ENCODE peak calls at places on chromosomes 11 and 22, in eight cellular contexts. G, W, Y, D, X, R, O and Z are unnamed samples. For H3K4me1 and H3K9me3, the result is how much of the 10 kb centered on the place peaks cover.

GRCh38 chr11:75090778-75091177 is 5.9 kb downstream of the OR2AT4 start:
- DNase-seq in G (no peak), W (no peak), Y (no peak), D (no peak), X (no peak), R (no peak), O (no peak), Z (no peak)

GRCh38 chr11:9574806-9575530 is 1.5 kb downstream of the WEE1 start:
- DNase-seq in G (peak), W (peak), Y (peak), D (no peak), X (peak), R (peak), O (peak), Z (peak)

GRCh38 chr11:58152776-58153175 is 27.4 kb upstream of the OR9I1 start:
- DNase-seq in G (no peak), W (no peak), Y (no peak), D (no peak), X (no peak), R (no peak), O (no peak), Z (no peak)

GRCh38 chr11:62324738-62325556 is 12.3 kb upstream of the ASRGL1 start:
- DNase-seq in G (peak), W (peak), Y (peak), D (peak), X (peak), R (peak), O (peak), Z (peak)

GRCh38 chr11:118415051-118415738 is 13.8 kb downstream of the ATP5MG start:
- DNase-seq in G (no peak), W (no peak), Y (no peak), D (no peak), X (no peak), R (no peak), O (no peak), Z (no peak)

GRCh38 chr11:111450480-111451320 is 61.5 kb downstream of the BTG4 start:
- DNase-seq in G (no peak), W (no peak), Y (no peak), D (no peak), X (no peak), R (no peak), O (peak), Z (no peak)

GRCh38 chr11:118605116-118605867 is 2.1 kb upstream of the PHLDB1 start:
- DNase-seq in G (peak), W (peak), Y (no peak), D (no peak), X (peak), R (peak), O (peak), Z (no peak)

GRCh38 chr11:64165482-64165841 is 451 bp downstream of the MACROD1 start:
- DNase-seq in G (no peak), W (peak), Y (no peak), D (no peak), X (peak), R (no peak), O (no peak), Z (no peak)

GRCh38 chr22:49404020-49404419 is 423.7 kb downstream of the BRD1 start:
- DNase-seq in G (peak), W (no peak), Y (no peak), D (no peak), X (no peak), R (peak), O (no peak), Z (no peak)

GRCh38 chr22:49235463-49236300 is 592.0 kb downstream of the BRD1 start:
- DNase-seq in G (peak), W (peak), Y (no peak), D (no peak), X (no peak), R (peak), O (no peak), Z (no peak)

GRCh38 chr11:64268687-64269379 is 15.6 kb downstream of the BAD start:
- DNase-seq in G (peak), W (peak), Y (no peak), D (no peak), X (peak), R (peak), O (peak), Z (peak)

GRCh38 chr11:86811637-86812321 is 11.4 kb downstream of the PRSS23 start:
- DNase-seq in G (peak), W (no peak), Y (peak), D (no peak), X (peak), R (no peak), O (peak), Z (no peak)

GRCh38 chr11:66559141-66559861 is 9.1 kb downstream of the CTSF start:
- DNase-seq in G (no peak), W (peak), Y (no peak), D (no peak), X (peak), R (peak), O (no peak), Z (no peak)

GRCh38 chr11:118625976-118626375 is 18.6 kb downstream of the PHLDB1 start:
- DNase-seq in G (peak), W (no peak), Y (no peak), D (no peak), X (no peak), R (peak), O (no peak), Z (no peak)

GRCh38 chr22:28478564-28478963 is 201.1 kb downstream of the TTC28 start:
- DNase-seq in G (no peak), W (no peak), Y (no peak), D (no peak), X (no peak), R (no peak), O (no peak), Z (no peak)

GRCh38 chr11:115503886-115504278 is 333 bp downstream of the CADM1 start:
- DNase-seq in G (no peak), W (no peak), Y (no peak), D (no peak), X (no peak), R (no peak), O (no peak), Z (no peak)

GRCh38 chr11:213111-213510 is 5.6 kb downstream of the RIC8A start:
- DNase-seq in G (no peak), W (no peak), Y (no peak), D (no peak), X (no peak), R (no peak), O (no peak), Z (no peak)

GRCh38 chr11:113549611-113550061 is 74.4 kb upstream of the DRD2 start:
- DNase-seq in G (no peak), W (no peak), Y (no peak), D (no peak), X (peak), R (no peak), O (no peak), Z (no peak)

GRCh38 chr22:46010177-46010867 is 33.4 kb upstream of the WNT7B start:
- DNase-seq in G (no peak), W (no peak), Y (no peak), D (no peak), X (peak), R (no peak), O (peak), Z (no peak)

GRCh38 chr22:49735411-49736311 is 92.0 kb downstream of the BRD1 start:
- DNase-seq in G (peak), W (no peak), Y (no peak), D (peak), X (peak), R (no peak), O (no peak), Z (peak)

GRCh38 chr11:24386551-24387404 is 110.1 kb upstream of the LUZP2 start:
- DNase-seq in G (peak), W (no peak), Y (no peak), D (no peak), X (peak), R (no peak), O (peak), Z (peak)

GRCh38 chr11:93567406-93567819 is 24.2 kb upstream of the SMCO4 start:
- DNase-seq in G (no peak), W (peak), Y (no peak), D (no peak), X (peak), R (peak), O (no peak), Z (no peak)

GRCh38 chr22:46737105-46737975 is 712 bp downstream of the CERK start:
- DNase-seq in G (peak), W (peak), Y (no peak), D (no peak), X (peak), R (peak), O (peak), Z (no peak)

GRCh38 chr22:42644422-42645340 is 4.3 kb upstream of the ATP5MGL start:
- DNase-seq in G (peak), W (peak), Y (no peak), D (no peak), X (peak), R (peak), O (no peak), Z (no peak)

GRCh38 chr11:17845431-17845881 is 110.9 kb downstream of the KCNC1 start:
- DNase-seq in G (no peak), W (no peak), Y (no peak), D (no peak), X (peak), R (no peak), O (peak), Z (no peak)

GRCh38 chr11:60872124-60872951 is 5.0 kb downstream of the ZP1 start:
- DNase-seq in G (no peak), W (peak), Y (no peak), D (no peak), X (peak), R (no peak), O (peak), Z (no peak)

GRCh38 chr11:73971175-73971719 is 11.4 kb downstream of the UCP2 start:
- DNase-seq in G (no peak), W (no peak), Y (no peak), D (no peak), X (no peak), R (peak), O (no peak), Z (no peak)

GRCh38 chr11:69497221-69497787 is 15.8 kb downstream of the LINC01488 start:
- DNase-seq in G (no peak), W (peak), Y (peak), D (peak), X (peak), R (peak), O (peak), Z (peak)

GRCh38 chr11:132838621-132839020 is 693.7 kb downstream of the OPCML start:
- DNase-seq in G (no peak), W (no peak), Y (no peak), D (no peak), X (peak), R (no peak), O (peak), Z (no peak)

GRCh38 chr11:70233034-70233433 is 29.9 kb downstream of the FADD start:
- DNase-seq in G (no peak), W (no peak), Y (no peak), D (no peak), X (no peak), R (no peak), O (no peak), Z (no peak)

GRCh38 chr11:67633758-67634365 is 4.1 kb upstream of the NUDT8 start:
- DNase-seq in G (peak), W (no peak), Y (no peak), D (no peak), X (no peak), R (no peak), O (no peak), Z (no peak)

GRCh38 chr22:43747877-43748276 is 64.2 kb downstream of the EFCAB6 start:
- DNase-seq in G (no peak), W (no peak), Y (no peak), D (no peak), X (no peak), R (no peak), O (no peak), Z (no peak)

GRCh38 chr22:23184764-23185113 is 4.4 kb downstream of the BCR start:
- DNase-seq in G (no peak), W (no peak), Y (no peak), D (no peak), X (no peak), R (no peak), O (no peak), Z (no peak)

GRCh38 chr11:68189888-68190287 is 23.2 kb downstream of the KMT5B start:
- DNase-seq in G (no peak), W (no peak), Y (no peak), D (no peak), X (no peak), R (no peak), O (no peak), Z (no peak)

GRCh38 chr11:130831506-130832385 is 84.5 kb downstream of the SNX19 start:
- DNase-seq in G (peak), W (no peak), Y (no peak), D (no peak), X (no peak), R (no peak), O (peak), Z (no peak)

GRCh38 chr11:130830563-130830950 is 85.7 kb downstream of the SNX19 start:
- DNase-seq in G (no peak), W (no peak), Y (no peak), D (no peak), X (no peak), R (no peak), O (no peak), Z (no peak)

GRCh38 chr11:130828741-130829140 is 87.5 kb downstream of the SNX19 start:
- DNase-seq in G (no peak), W (no peak), Y (no peak), D (no peak), X (no peak), R (no peak), O (no peak), Z (no peak)

GRCh38 chr11:130827697-130828377 is 88.4 kb downstream of the SNX19 start:
- DNase-seq in G (peak), W (peak), Y (peak), D (peak), X (peak), R (peak), O (peak), Z (no peak)

DNA sequence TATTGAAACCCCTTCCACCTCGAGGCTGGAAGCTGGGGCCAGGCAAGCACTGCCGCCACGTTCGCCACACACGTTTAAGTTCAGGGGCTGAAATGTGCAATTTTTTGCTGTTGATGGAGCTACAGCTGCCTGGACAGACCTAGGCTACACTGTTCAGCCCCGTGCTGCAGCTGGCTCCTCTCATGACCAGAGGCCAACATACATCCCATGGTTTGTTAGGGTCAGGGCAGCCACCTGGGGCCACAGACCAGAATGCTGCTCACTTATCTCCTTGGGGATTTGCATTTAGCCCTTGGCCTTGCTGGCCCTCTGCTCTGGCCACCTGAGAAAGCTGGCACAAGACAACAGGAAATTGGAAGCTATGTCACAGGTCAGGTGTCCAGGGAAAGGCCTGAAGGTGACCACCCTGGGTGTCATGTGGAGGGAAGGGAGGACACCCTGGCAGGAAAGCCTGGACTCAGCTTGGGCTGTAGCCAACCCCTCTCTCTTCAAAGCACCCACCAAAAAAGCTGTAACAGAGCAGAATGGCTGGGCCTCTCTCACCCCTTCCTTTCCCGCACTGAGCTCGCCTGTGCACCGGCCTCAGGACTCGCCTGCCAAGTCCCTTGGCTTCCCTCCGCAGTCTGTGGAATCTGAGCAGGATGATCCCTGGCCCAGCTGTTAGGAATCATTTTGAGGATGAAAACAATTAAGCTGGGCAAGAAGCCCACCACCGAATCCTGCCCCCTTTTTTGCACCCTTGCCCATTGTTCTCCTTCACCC is 86.3 kb downstream of the SNX19 start:
- DNase-seq in G (no peak), W (peak), Y (no peak), D (no peak), X (no peak), R (no peak), O (no peak), Z (no peak)
- H3K4me1 ChIP-seq in G (under half), W (under half), Y (under half), D (under half), X (under half), R (under half), O (under half), Z (under half)

GRCh38 chr11:99376463-99376862 is 355.7 kb downstream of the CNTN5 start:
- DNase-seq in G (no peak), W (no peak), Y (no peak), D (no peak), X (no peak), R (no peak), O (no peak), Z (no peak)
- H3K9me3 ChIP-seq in G (under half), W (under half), Y (under half), D (under half), X (under half), R (under half), O (under half), Z (under half)

GRCh38 chr11:2382129-2382517 is 5.0 kb downstream of the CD81 start:
- DNase-seq in G (no peak), W (no peak), Y (no peak), D (no peak), X (no peak), R (peak), O (no peak), Z (no peak)

GRCh38 chr11:2382927-2383822 is 6.1 kb downstream of the CD81 start:
- DNase-seq in G (peak), W (peak), Y (no peak), D (no peak), X (peak), R (peak), O (peak), Z (no peak)

GRCh38 chr11:2384723-2385041 is 7.6 kb downstream of the CD81 start:
- DNase-seq in G (no peak), W (no peak), Y (no peak), D (no peak), X (no peak), R (no peak), O (no peak), Z (no peak)

GRCh38 chr11:2385156-2386151 is 8.3 kb downstream of the CD81 start:
- DNase-seq in G (no peak), W (no peak), Y (no peak), D (no peak), X (no peak), R (no peak), O (no peak), Z (no peak)

DNA sequence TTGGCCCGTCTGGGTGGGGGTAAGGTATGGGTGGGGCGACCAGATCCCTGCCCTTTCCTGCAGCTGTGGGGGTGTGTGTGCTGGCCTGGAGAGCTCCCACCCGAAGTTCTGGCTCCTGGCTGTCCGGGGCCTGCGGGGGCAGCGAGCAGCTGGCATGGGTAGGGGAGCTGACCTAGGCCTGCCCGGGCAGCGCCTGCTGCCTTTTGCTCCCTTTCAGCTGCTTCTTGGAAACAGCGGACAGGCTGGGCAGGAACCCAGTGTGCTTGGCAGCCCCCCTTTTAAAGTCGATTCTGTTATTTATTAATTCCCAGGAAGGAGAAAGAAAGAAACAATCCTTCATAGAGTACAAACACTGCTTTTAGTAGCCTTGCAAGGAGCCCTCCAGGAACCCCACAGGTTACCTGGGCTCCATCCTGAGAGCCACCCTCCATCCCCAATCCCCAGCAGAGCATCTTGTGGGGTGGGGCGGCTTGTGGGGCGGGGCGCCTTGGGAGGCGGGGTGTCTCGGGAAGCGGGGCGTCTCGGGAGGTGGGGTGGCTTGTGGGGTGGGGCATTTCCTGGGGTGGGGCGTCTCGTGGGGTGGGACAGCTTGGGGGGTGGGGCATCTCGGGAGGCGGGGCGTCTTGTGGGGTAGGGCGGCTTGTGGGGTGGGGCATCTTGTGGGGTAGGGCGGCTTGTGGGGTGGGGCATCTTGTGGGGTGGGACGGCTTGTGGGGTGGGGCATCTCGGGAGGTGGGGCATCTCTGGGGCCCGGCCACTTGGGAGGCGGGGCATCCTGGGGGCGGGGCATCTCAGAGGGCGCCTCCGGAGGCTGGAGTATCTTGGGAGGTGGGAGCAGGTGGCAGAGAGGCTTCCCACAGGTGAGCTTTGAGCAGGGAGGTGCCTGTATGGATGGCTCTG is 7.0 kb downstream of the CD81 start:
- DNase-seq in G (no peak), W (peak), Y (no peak), D (no peak), X (peak), R (peak), O (no peak), Z (peak)
- H3K4me1 ChIP-seq in G (under half), W (half or more), Y (under half), D (under half), X (under half), R (half or more), O (under half), Z (under half)

GRCh38 chr22:32122899-32123298 is 36.2 kb downstream of the C22orf42 start:
- DNase-seq in G (no peak), W (no peak), Y (no peak), D (no peak), X (no peak), R (no peak), O (no peak), Z (no peak)
- H3K9me3 ChIP-seq in G (under half), W (under half), Y (under half), D (under half), X (under half), R (under half), O (under half), Z (under half)